ENCODE peak calls at places on chromosomes 7 and 10, in seven cellular contexts. W is chondrocyte; Y is stomach; L is CD4-positive, alpha-beta memory T cell; T is right cardiac atrium; C is HEK293T; N is skeletal muscle cell. O is an unnamed sample.

GRCh38 chr10:117259279-117259678 is 18.4 kb downstream of the SLC18A2 start:
- DNase-seq in W (no peak), Y (no peak), L (no peak), T (no peak), C (no peak), N (no peak), O (peak)

GRCh38 chr10:119337796-119338432 is 130.5 kb downstream of the GRK5 start:
- DNase-seq in W (no peak), Y (no peak), L (no peak), T (peak), C (no peak), N (no peak), O (no peak)

GRCh38 chr7:6350057-6350752 is 77.8 kb upstream of the CYTH3 start:
- DNase-seq in W (no peak), Y (no peak), L (no peak), T (no peak), C (no peak), N (no peak), O (peak)

GRCh38 chr7:142811154-142811737 is 40.5 kb downstream of the PRSS2 start:
- DNase-seq in W (no peak), Y (no peak), L (peak), T (no peak), C (peak), N (no peak), O (peak)

GRCh38 chr10:49183596-49184542 is 4.3 kb downstream of the TMEM273 start:
- DNase-seq in W (no peak), Y (peak), L (no peak), T (no peak), C (no peak), N (no peak), O (peak)

GRCh38 chr7:111736475-111736874 is 174.2 kb upstream of the IMMP2L start:
- DNase-seq in W (no peak), Y (no peak), L (no peak), T (no peak), C (no peak), N (no peak), O (no peak)

GRCh38 chr7:128718967-128719642 is 20.1 kb upstream of the CALU start:
- DNase-seq in W (no peak), Y (no peak), L (no peak), T (no peak), C (no peak), N (no peak), O (no peak)

GRCh38 chr10:11035318-11035920 is 17.7 kb downstream of the CELF2 start:
- DNase-seq in W (no peak), Y (no peak), L (no peak), T (no peak), C (no peak), N (no peak), O (peak)

GRCh38 chr10:1400129-1400865 is 337.0 kb downstream of the ADARB2 start:
- DNase-seq in W (peak), Y (peak), L (no peak), T (no peak), C (no peak), N (no peak), O (no peak)

GRCh38 chr10:102065561-102066420 is 642 bp downstream of the HPS6 start:
- DNase-seq in W (no peak), Y (peak), L (peak), T (peak), C (peak), N (no peak), O (no peak)

GRCh38 chr7:32494946-32495297 is 367 bp upstream of the AVL9 start:
- DNase-seq in W (no peak), Y (no peak), L (no peak), T (no peak), C (no peak), N (no peak), O (no peak)

GRCh38 chr10:117699436-117700075 is 157.0 kb downstream of the EMX2 start:
- DNase-seq in W (no peak), Y (no peak), L (no peak), T (no peak), C (no peak), N (no peak), O (no peak)

GRCh38 chr7:128455556-128456254 is at the start of gene HILPDA:
- DNase-seq in W (peak), Y (peak), L (peak), T (peak), C (peak), N (peak), O (peak)

GRCh38 chr7:69177941-69178494 is 420.3 kb upstream of the AUTS2 start:
- DNase-seq in W (no peak), Y (no peak), L (no peak), T (peak), C (no peak), N (no peak), O (no peak)

GRCh38 chr7:134594877-134595276 is 46.0 kb downstream of the AKR1B15 start:
- DNase-seq in W (no peak), Y (no peak), L (no peak), T (no peak), C (no peak), N (no peak), O (no peak)

GRCh38 chr10:86878973-86879781 is 78.2 kb downstream of the MMRN2 start:
- DNase-seq in W (no peak), Y (no peak), L (no peak), T (no peak), C (no peak), N (no peak), O (no peak)

GRCh38 chr7:80403686-80404241 is 108.1 kb downstream of the GNAT3 start:
- DNase-seq in W (no peak), Y (no peak), L (no peak), T (no peak), C (no peak), N (peak), O (no peak)

GRCh38 chr7:32533313-32534024 is 38.2 kb downstream of the AVL9 start:
- DNase-seq in W (no peak), Y (no peak), L (no peak), T (no peak), C (no peak), N (no peak), O (no peak)

GRCh38 chr10:116210588-116211346 is 62.2 kb downstream of the GFRA1 start:
- DNase-seq in W (no peak), Y (no peak), L (no peak), T (no peak), C (no peak), N (no peak), O (no peak)

GRCh38 chr7:44108768-44109750 is 4.9 kb downstream of the AEBP1 start:
- DNase-seq in W (no peak), Y (no peak), L (no peak), T (peak), C (no peak), N (no peak), O (no peak)

GRCh38 chr10:125029584-125030242 is 87.8 kb downstream of the ZRANB1 start:
- DNase-seq in W (no peak), Y (no peak), L (no peak), T (peak), C (no peak), N (no peak), O (no peak)

GRCh38 chr10:49164587-49165188 is 23.5 kb downstream of the TMEM273 start:
- DNase-seq in W (no peak), Y (no peak), L (no peak), T (peak), C (peak), N (no peak), O (peak)

GRCh38 chr7:24833548-24833947 is 76.3 kb upstream of the GSDME start:
- DNase-seq in W (no peak), Y (no peak), L (no peak), T (no peak), C (no peak), N (no peak), O (no peak)

GRCh38 chr7:90173127-90173844 is 19.0 kb downstream of the STEAP1 start:
- DNase-seq in W (no peak), Y (no peak), L (no peak), T (no peak), C (no peak), N (no peak), O (no peak)